ENCODE peak calls at places on chromosome 9, in nine cellular contexts. W is Peyer's patch; L is CD8-positive, alpha-beta T cell; Z is epithelial cell of esophagus; R is cardiac muscle cell; N is heart left ventricle; E is bronchial epithelial cell; I is OCI-LY7; F is right lobe of liver. A is an unnamed sample.

GRCh38 chr9:130922815-130923610 is 16.0 kb downstream of the FIBCD1 start:
- DNase-seq in W (no peak), L (no peak), Z (no peak), R (no peak), N (no peak), E (no peak), I (no peak), F (no peak), A (no peak)

GRCh38 chr9:134025606-134026541 is 593 bp downstream of the BRD3OS start:
- DNase-seq in W (peak; percentile 47), L (peak; percentile 51), Z (peak; percentile 32), R (peak; percentile 45), N (no peak), E (peak; percentile 8), I (peak; percentile 65), F (peak; percentile 66), A (peak; percentile 39)

GRCh38 chr9:34884732-34885131 is 73.4 kb upstream of the PHF24 start:
- DNase-seq in W (no peak), L (no peak), Z (peak; percentile 24), R (no peak), N (no peak), E (peak; percentile 52), I (no peak), F (no peak), A (no peak)

GRCh38 chr9:98867434-98868168 is 60.1 kb downstream of the GALNT12 start:
- DNase-seq in W (peak; percentile 25), L (no peak), Z (no peak), R (peak; percentile 98), N (peak; percentile 87), E (no peak), I (peak; percentile 41), F (peak; percentile 68), A (peak; percentile 98)

GRCh38 chr9:30628915-30629564 is 1755.4 kb upstream of the ACO1 start:
- DNase-seq in W (no peak), L (no peak), Z (no peak), R (no peak), N (no peak), E (no peak), I (no peak), F (no peak), A (no peak)

GRCh38 chr9:133945977-133946753 is 46.0 kb downstream of the VAV2 start:
- DNase-seq in W (peak; percentile 80), L (no peak), Z (no peak), R (no peak), N (no peak), E (no peak), I (peak; percentile 80), F (peak; percentile 21), A (no peak)

GRCh38 chr9:70600479-70600878 is 186.0 kb upstream of the KLF9 start:
- DNase-seq in W (no peak), L (no peak), Z (peak; percentile 27), R (peak; percentile 88), N (peak; percentile 40), E (no peak), I (no peak), F (no peak), A (peak; percentile 81)

GRCh38 chr9:129435996-129436676 is 184.8 kb downstream of the C9orf50 start:
- DNase-seq in W (no peak), L (no peak), Z (no peak), R (no peak), N (no peak), E (no peak), I (no peak), F (no peak), A (no peak)

GRCh38 chr9:5626727-5627634 is 1.9 kb upstream of the RIC1 start:
- DNase-seq in W (peak; percentile 50), L (peak; percentile 20), Z (peak; percentile 74), R (peak; percentile 93), N (peak; percentile 34), E (peak; percentile 51), I (peak; percentile 98), F (no peak), A (peak; percentile 86)

GRCh38 chr9:19232830-19233194 is 2.3 kb downstream of the DENND4C start:
- DNase-seq in W (no peak), L (no peak), Z (no peak), R (peak; percentile 61), N (no peak), E (peak; percentile 25), I (peak; percentile 30), F (no peak), A (peak; percentile 63)

GRCh38 chr9:128068656-128069221 is 707 bp downstream of the SLC25A25 start:
- DNase-seq in W (no peak), L (no peak), Z (no peak), R (no peak), N (no peak), E (no peak), I (peak; percentile 18), F (no peak), A (peak; percentile 52)

GRCh38 chr9:93669116-93669957 is 93.0 kb downstream of the PHF2 start:
- DNase-seq in W (peak; percentile 13), L (no peak), Z (no peak), R (no peak), N (peak; percentile 13), E (no peak), I (no peak), F (peak; percentile 37), A (no peak)

GRCh38 chr9:99296375-99296951 is 74.4 kb downstream of the SEC61B start:
- DNase-seq in W (peak; percentile 43), L (peak; percentile 26), Z (no peak), R (peak; percentile 33), N (peak; percentile 34), E (no peak), I (no peak), F (no peak), A (peak; percentile 27)

DNA sequence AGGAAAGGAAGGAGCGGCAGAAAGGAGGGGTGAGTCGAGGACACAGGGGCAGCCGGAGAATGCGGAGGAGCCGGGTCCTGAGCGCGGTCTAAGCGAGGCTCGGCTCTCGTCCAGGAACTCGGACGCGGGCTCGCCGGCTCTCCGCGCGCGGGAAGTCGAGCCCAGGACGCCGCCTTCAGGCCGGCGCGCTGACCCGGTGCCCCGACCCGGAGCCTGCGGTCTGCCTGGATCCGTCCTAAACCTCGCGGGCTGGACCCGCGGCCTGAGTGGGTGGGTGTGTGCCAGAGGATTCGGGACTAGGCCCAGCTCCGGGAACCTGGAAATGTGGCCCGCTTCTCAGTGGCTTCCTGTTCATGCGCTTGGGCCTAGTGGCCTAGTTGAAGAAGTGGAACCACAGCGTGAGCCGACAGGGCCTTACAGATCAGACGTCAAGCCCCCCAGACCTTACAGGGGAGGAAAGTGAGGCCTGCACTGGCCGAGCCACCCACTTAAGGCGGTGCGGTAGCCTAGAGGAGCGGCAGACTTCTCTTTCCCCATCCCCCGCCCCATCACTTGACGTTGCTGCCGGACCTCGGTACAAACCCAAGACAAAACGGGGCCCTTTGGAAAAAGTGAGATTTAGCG is 1.2 kb downstream of the CDKN2B-AS1 start:
- DNase-seq in W (peak; percentile 40), L (no peak), Z (peak; percentile 54), R (no peak), N (peak; percentile 59), E (no peak), I (peak; percentile 71), F (peak; percentile 68), A (peak; percentile 84)
- TF ChIP-seq CTCF in W (no peak), L (no peak), Z (no peak), R (peak; percentile 44), N (no peak), E (peak; percentile 59), I (peak; percentile 59), F (peak; percentile 24), A (peak; percentile 29)

DNA sequence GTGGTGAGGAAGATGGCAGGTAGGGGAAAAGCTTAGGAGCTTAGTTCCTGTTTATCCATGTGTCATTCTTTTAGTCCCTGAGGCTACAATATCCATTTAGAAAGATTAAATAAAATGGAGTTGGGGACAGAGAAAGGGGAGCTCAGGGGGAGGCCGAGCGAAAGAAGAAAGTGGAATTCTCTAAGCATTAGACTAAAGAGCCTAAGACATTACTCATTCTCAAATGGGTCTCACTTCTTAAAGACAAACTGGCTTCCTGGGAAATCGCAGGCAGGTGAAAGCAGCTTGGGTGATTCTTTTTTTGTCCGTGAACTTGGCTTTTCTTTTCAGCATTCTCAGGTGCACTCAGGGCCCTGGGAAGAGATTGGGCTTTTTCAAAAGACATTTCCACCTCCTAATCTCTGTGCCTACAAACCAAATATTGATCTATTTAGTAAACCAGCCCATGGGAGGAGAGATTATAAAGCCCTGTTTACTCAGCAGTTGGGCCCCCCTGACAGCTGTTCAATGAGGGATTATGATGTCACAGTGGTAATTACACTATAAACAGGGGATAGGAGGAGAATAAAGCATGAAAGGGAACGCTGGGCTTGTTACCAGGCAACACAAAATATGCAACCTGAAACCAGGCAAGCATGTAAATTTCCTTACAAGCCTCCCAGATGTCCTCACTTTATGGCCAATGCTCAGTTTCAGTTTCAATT is 584.0 kb downstream of the ACTL7B start:
- DNase-seq in W (no peak), L (no peak), Z (peak; percentile 51), R (peak; percentile 72), N (no peak), E (peak; percentile 64), I (no peak), F (no peak), A (peak; percentile 70)
- H3K4me3 ChIP-seq in W (no peak overlapping the region), L (no peak overlapping the region), Z (no peak overlapping the region), R (no peak overlapping the region), N (no peak overlapping the region), E (peak overlapping the region; percentile 19), I (no peak overlapping the region), F (peak overlapping the region; percentile 30), A (peak overlapping the region; percentile 28)

GRCh38 chr9:120500733-120501132 is 79.2 kb downstream of the CDK5RAP2 start:
- DNase-seq in W (no peak), L (no peak), Z (no peak), R (no peak), N (no peak), E (no peak), I (no peak), F (no peak), A (no peak)

GRCh38 chr9:120510816-120511215 is 69.2 kb downstream of the CDK5RAP2 start:
- DNase-seq in W (no peak), L (no peak), Z (peak; percentile 27), R (no peak), N (no peak), E (peak; percentile 26), I (no peak), F (no peak), A (peak; percentile 7)

GRCh38 chr9:120507936-120508510 is 71.9 kb downstream of the CDK5RAP2 start:
- DNase-seq in W (no peak), L (no peak), Z (no peak), R (no peak), N (no peak), E (no peak), I (no peak), F (no peak), A (no peak)

DNA sequence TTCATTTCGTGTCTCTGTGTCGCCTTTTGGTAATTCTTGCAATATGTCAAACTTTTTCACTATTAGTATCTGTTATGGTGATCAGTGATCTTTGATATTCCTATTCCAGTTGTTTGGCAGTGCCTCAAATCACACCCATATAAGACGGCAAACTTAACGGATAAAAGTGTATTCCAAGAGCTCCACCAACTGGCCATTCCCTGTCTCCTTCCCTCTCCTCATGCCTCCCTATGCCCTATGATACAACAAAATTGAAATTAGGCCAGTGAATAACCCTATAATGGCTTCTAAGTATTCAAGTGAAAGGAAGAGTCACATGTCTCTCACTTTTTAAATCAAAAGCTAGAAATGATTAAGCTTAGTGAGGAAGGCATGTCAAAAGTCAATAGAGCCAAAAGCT is 74.8 kb downstream of the CDK5RAP2 start:
- DNase-seq in W (no peak), L (no peak), Z (no peak), R (peak; percentile 55), N (no peak), E (no peak), I (no peak), F (no peak), A (peak; percentile 8)
- TF ChIP-seq CTCF in W (no peak), L (no peak), Z (no peak), R (peak; percentile 31), N (no peak), E (peak; percentile 9), I (no peak), F (peak; percentile 34), A (no peak)

GRCh38 chr9:114121445-114122151 is 22.5 kb upstream of the KIF12 start:
- DNase-seq in W (no peak), L (no peak), Z (no peak), R (no peak), N (no peak), E (no peak), I (no peak), F (no peak), A (no peak)
- H3K4me3 ChIP-seq in W (no peak overlapping the region), L (no peak overlapping the region), Z (no peak overlapping the region), R (no peak overlapping the region), N (no peak overlapping the region), E (no peak overlapping the region), I (no peak overlapping the region), F (no peak overlapping the region), A (no peak overlapping the region)